ENCODE peak calls at places on chromosome 12, in five cellular contexts. One of them, this sample, is unnamed. For H3K36me3, the result is how much of the 10 kb centered on the place peaks cover.

GRCh38 chr12:54131641-54132280 is 57.0 kb downstream of the SMUG1 start:
- DNase-seq in HCT116: no peak
- DNase-seq in tibial artery: no peak
- DNase-seq in stomach: peak
- DNase-seq in mucosa of descending colon: no peak
- DNase-seq in this sample: no peak

GRCh38 chr12:132257206-132257954 is 72.0 kb downstream of the GALNT9 start:
- DNase-seq in HCT116: no peak
- DNase-seq in stomach: no peak
- DNase-seq in mucosa of descending colon: peak
- DNase-seq in tibial artery: no peak
- DNase-seq in this sample: no peak

GRCh38 chr12:22974865-22975264 is 349.9 kb downstream of the ETNK1 start:
- DNase-seq in tibial artery: no peak
- DNase-seq in HCT116: peak
- DNase-seq in mucosa of descending colon: no peak
- DNase-seq in stomach: no peak
- DNase-seq in this sample: no peak

GRCh38 chr12:85206543-85206942 is 73.5 kb upstream of the ALX1 start:
- DNase-seq in tibial artery: no peak
- DNase-seq in HCT116: no peak
- DNase-seq in stomach: no peak
- DNase-seq in mucosa of descending colon: no peak
- DNase-seq in this sample: no peak

GRCh38 chr12:103645202-103645601 is 58.1 kb downstream of the STAB2 start:
- DNase-seq in tibial artery: no peak
- DNase-seq in stomach: no peak
- DNase-seq in HCT116: no peak
- DNase-seq in mucosa of descending colon: no peak
- DNase-seq in this sample: no peak

GRCh38 chr12:15728118-15728598 is 61.0 kb downstream of the EPS8 start:
- DNase-seq in HCT116: peak
- DNase-seq in mucosa of descending colon: no peak
- DNase-seq in stomach: no peak
- DNase-seq in tibial artery: no peak
- DNase-seq in this sample: no peak

GRCh38 chr12:120711411-120711810 is 1.2 kb downstream of the UNC119B start:
- DNase-seq in tibial artery: no peak
- DNase-seq in mucosa of descending colon: no peak
- DNase-seq in HCT116: no peak
- DNase-seq in stomach: no peak
- DNase-seq in this sample: no peak

GRCh38 chr12:120529641-120530314 is 820 bp upstream of the COQ5 start:
- DNase-seq in mucosa of descending colon: no peak
- DNase-seq in tibial artery: no peak
- DNase-seq in stomach: peak
- DNase-seq in HCT116: peak
- DNase-seq in this sample: peak

GRCh38 chr12:44046732-44047417 is 211.0 kb downstream of the TMEM117 start:
- DNase-seq in mucosa of descending colon: no peak
- DNase-seq in stomach: no peak
- DNase-seq in tibial artery: no peak
- DNase-seq in HCT116: no peak
- DNase-seq in this sample: no peak

GRCh38 chr12:125203145-125203765 is 138.0 kb downstream of the AACS start:
- DNase-seq in stomach: no peak
- DNase-seq in tibial artery: no peak
- DNase-seq in mucosa of descending colon: no peak
- DNase-seq in HCT116: no peak
- DNase-seq in this sample: no peak

GRCh38 chr12:53674977-53675700 is 744 bp downstream of the ATP5MC2 start:
- DNase-seq in HCT116: no peak
- DNase-seq in stomach: no peak
- DNase-seq in tibial artery: no peak
- DNase-seq in mucosa of descending colon: no peak
- DNase-seq in this sample: peak

GRCh38 chr12:99983721-99984258 is 946 bp downstream of the ANKS1B start:
- DNase-seq in HCT116: no peak
- DNase-seq in tibial artery: no peak
- DNase-seq in stomach: no peak
- DNase-seq in mucosa of descending colon: no peak
- DNase-seq in this sample: peak

GRCh38 chr12:2640281-2640680 is 154.5 kb upstream of the FKBP4 start:
- DNase-seq in stomach: no peak
- DNase-seq in HCT116: no peak
- DNase-seq in tibial artery: peak
- DNase-seq in mucosa of descending colon: peak
- DNase-seq in this sample: no peak

GRCh38 chr12:101749657-101750056 is 10.4 kb upstream of the SYCP3 start:
- DNase-seq in stomach: no peak
- DNase-seq in tibial artery: no peak
- DNase-seq in HCT116: no peak
- DNase-seq in mucosa of descending colon: no peak
- DNase-seq in this sample: no peak

GRCh38 chr12:1839464-1839863 is 19.1 kb downstream of the LRTM2 start:
- DNase-seq in stomach: no peak
- DNase-seq in HCT116: no peak
- DNase-seq in mucosa of descending colon: no peak
- DNase-seq in tibial artery: no peak
- DNase-seq in this sample: no peak

GRCh38 chr12:119940881-119941280 is 48.2 kb upstream of the BICDL1 start:
- DNase-seq in tibial artery: no peak
- DNase-seq in stomach: no peak
- DNase-seq in mucosa of descending colon: no peak
- DNase-seq in HCT116: peak
- DNase-seq in this sample: no peak

GRCh38 chr12:49019120-49019430 is 499 bp upstream of the PRKAG1 start:
- DNase-seq in mucosa of descending colon: no peak
- DNase-seq in HCT116: no peak
- DNase-seq in tibial artery: no peak
- DNase-seq in stomach: no peak
- DNase-seq in this sample: no peak

GRCh38 chr12:49018282-49019119 is at the start of gene PRKAG1:
- DNase-seq in tibial artery: peak
- DNase-seq in stomach: peak
- DNase-seq in mucosa of descending colon: peak
- DNase-seq in HCT116: peak
- DNase-seq in this sample: peak

GRCh38 chr12:49019435-49020317 is 1.1 kb upstream of the PRKAG1 start:
- DNase-seq in mucosa of descending colon: no peak
- DNase-seq in tibial artery: no peak
- DNase-seq in HCT116: no peak
- DNase-seq in stomach: no peak
- DNase-seq in this sample: peak

GRCh38 chr12:49021292-49021915 is 2.8 kb upstream of the PRKAG1 start:
- DNase-seq in mucosa of descending colon: no peak
- DNase-seq in HCT116: no peak
- DNase-seq in stomach: no peak
- DNase-seq in tibial artery: no peak
- DNase-seq in this sample: peak

DNA sequence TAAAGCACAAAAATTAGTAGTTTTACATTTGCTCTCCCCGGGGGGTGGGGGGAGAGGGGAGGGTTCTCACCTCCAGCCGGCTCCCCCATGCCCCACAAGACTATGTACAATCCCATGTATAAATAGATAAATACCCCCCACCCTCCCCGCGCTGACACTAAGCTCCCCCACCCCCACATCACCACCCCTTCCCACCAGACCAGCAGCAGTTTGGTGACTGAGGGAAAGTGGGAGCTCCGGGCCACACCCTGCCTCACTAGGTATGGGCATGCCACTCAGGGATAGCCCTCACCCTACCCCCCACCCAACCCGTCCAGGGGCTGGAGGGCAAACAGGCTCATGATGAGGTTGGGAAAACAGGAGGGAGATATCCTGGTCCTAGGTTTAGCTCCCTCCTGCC is 1.9 kb upstream of the PRKAG1 start:
- DNase-seq in stomach: no peak
- DNase-seq in HCT116: no peak
- DNase-seq in tibial artery: no peak
- DNase-seq in mucosa of descending colon: no peak
- DNase-seq in this sample: peak
- H3K36me3 ChIP-seq in stomach: under half
- H3K36me3 ChIP-seq in HCT116: under half
- H3K36me3 ChIP-seq in tibial artery: under half
- H3K36me3 ChIP-seq in mucosa of descending colon: under half
- H3K36me3 ChIP-seq in this sample: under half

GRCh38 chr12:25372002-25372401 is 121.3 kb upstream of the KRAS start:
- DNase-seq in tibial artery: no peak
- DNase-seq in mucosa of descending colon: no peak
- DNase-seq in HCT116: no peak
- DNase-seq in stomach: no peak
- DNase-seq in this sample: no peak

GRCh38 chr12:25376392-25376791 is 125.7 kb upstream of the KRAS start:
- DNase-seq in stomach: no peak
- DNase-seq in HCT116: no peak
- DNase-seq in mucosa of descending colon: no peak
- DNase-seq in tibial artery: no peak
- DNase-seq in this sample: no peak

GRCh38 chr12:25372969-25373368 is 122.2 kb upstream of the KRAS start:
- DNase-seq in HCT116: no peak
- DNase-seq in tibial artery: no peak
- DNase-seq in mucosa of descending colon: no peak
- DNase-seq in stomach: no peak
- DNase-seq in this sample: no peak

GRCh38 chr12:25376985-25377384 is 126.3 kb upstream of the KRAS start:
- DNase-seq in HCT116: no peak
- DNase-seq in stomach: no peak
- DNase-seq in tibial artery: no peak
- DNase-seq in mucosa of descending colon: no peak
- DNase-seq in this sample: no peak

DNA sequence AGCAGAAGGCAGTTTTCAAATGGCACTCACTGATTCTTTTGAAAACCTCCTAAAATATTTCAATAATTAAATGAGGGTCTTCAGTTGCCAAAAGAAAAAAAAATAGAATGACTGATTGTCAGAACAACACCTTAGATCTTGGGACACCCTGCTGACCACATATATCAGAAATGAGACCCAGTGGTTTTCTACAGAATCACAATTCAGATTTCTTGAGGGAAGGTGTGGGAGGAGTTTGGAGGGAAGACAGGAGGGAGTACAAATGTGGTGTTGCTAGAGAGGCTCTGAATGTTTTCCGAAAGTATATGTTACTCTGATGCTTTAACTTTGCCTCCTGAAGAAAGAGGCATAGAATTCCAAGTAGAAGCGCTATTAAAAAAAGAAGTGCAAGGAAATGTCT is 122.7 kb upstream of the KRAS start:
- DNase-seq in stomach: no peak
- DNase-seq in HCT116: no peak
- DNase-seq in mucosa of descending colon: no peak
- DNase-seq in tibial artery: no peak
- DNase-seq in this sample: no peak
- H3K36me3 ChIP-seq in stomach: under half
- H3K36me3 ChIP-seq in HCT116: under half
- H3K36me3 ChIP-seq in mucosa of descending colon: under half
- H3K36me3 ChIP-seq in tibial artery: under half
- H3K36me3 ChIP-seq in this sample: under half

GRCh38 chr12:109496306-109496705 is 18.9 kb downstream of the UBE3B start:
- DNase-seq in mucosa of descending colon: no peak
- DNase-seq in stomach: no peak
- DNase-seq in tibial artery: no peak
- DNase-seq in HCT116: no peak
- DNase-seq in this sample: no peak
- H3K36me3 ChIP-seq in mucosa of descending colon: under half
- H3K36me3 ChIP-seq in stomach: half or more
- H3K36me3 ChIP-seq in tibial artery: half or more
- H3K36me3 ChIP-seq in HCT116: under half
- H3K36me3 ChIP-seq in this sample: under half

GRCh38 chr12:130213249-130213648 is 51.0 kb downstream of the FZD10 start:
- DNase-seq in mucosa of descending colon: no peak
- DNase-seq in stomach: no peak
- DNase-seq in tibial artery: no peak
- DNase-seq in HCT116: no peak
- DNase-seq in this sample: no peak
- H3K36me3 ChIP-seq in mucosa of descending colon: under half
- H3K36me3 ChIP-seq in stomach: under half
- H3K36me3 ChIP-seq in tibial artery: under half
- H3K36me3 ChIP-seq in HCT116: under half
- H3K36me3 ChIP-seq in this sample: under half

GRCh38 chr12:57606016-57606311 is 1.3 kb downstream of the DTX3 start:
- DNase-seq in HCT116: no peak
- DNase-seq in stomach: no peak
- DNase-seq in mucosa of descending colon: no peak
- DNase-seq in tibial artery: no peak
- DNase-seq in this sample: no peak
- H3K36me3 ChIP-seq in HCT116: under half
- H3K36me3 ChIP-seq in stomach: under half
- H3K36me3 ChIP-seq in mucosa of descending colon: under half
- H3K36me3 ChIP-seq in tibial artery: under half
- H3K36me3 ChIP-seq in this sample: under half

DNA sequence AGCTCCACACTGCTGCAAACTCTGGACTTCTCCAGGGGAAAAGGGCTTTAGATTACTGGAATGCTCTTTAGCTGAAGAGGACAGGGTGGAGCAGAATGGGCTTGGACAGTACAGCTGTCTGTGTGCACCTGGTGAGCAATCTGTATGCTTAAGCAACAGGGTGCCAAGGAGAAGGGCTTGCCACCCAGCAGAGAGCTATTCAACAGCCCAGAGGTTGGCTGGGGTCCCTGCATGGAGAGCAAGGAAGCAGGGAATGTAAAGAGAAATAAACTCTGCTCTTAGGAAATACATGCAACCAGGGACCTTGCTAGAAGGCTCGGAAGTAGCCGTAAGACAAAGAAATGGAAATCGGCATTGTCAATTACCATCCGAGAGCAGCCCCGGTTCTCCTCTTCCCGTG is 53.0 kb upstream of the CORO1C start:
- DNase-seq in HCT116: no peak
- DNase-seq in stomach: no peak
- DNase-seq in mucosa of descending colon: no peak
- DNase-seq in tibial artery: no peak
- DNase-seq in this sample: no peak
- H3K36me3 ChIP-seq in HCT116: under half
- H3K36me3 ChIP-seq in stomach: half or more
- H3K36me3 ChIP-seq in mucosa of descending colon: under half
- H3K36me3 ChIP-seq in tibial artery: under half
- H3K36me3 ChIP-seq in this sample: under half

GRCh38 chr12:121795029-121795977 is 1.8 kb upstream of the RHOF start:
- DNase-seq in HCT116: peak
- DNase-seq in mucosa of descending colon: peak
- DNase-seq in stomach: peak
- DNase-seq in tibial artery: peak
- DNase-seq in this sample: peak
- H3K36me3 ChIP-seq in HCT116: under half
- H3K36me3 ChIP-seq in mucosa of descending colon: under half
- H3K36me3 ChIP-seq in stomach: under half
- H3K36me3 ChIP-seq in tibial artery: under half
- H3K36me3 ChIP-seq in this sample: under half

GRCh38 chr12:27743601-27744000 is 33.0 kb downstream of the MRPS35 start:
- DNase-seq in tibial artery: no peak
- DNase-seq in HCT116: no peak
- DNase-seq in mucosa of descending colon: no peak
- DNase-seq in stomach: no peak
- DNase-seq in this sample: no peak
- H3K36me3 ChIP-seq in tibial artery: under half
- H3K36me3 ChIP-seq in HCT116: under half
- H3K36me3 ChIP-seq in mucosa of descending colon: under half
- H3K36me3 ChIP-seq in stomach: half or more
- H3K36me3 ChIP-seq in this sample: under half

This sample was measured in Caco-2.